ENCODE peak calls at places on chromosomes 12 and 14, in seven cellular contexts. O is colonic mucosa, Y is Peyer's patch, E is left ventricle myocardium inferior, X is GM23338, Z is stomach, D is HAP-1. S is an unnamed sample. For H3K4me1, the result is how much of the 10 kb centered on the place peaks cover.

GRCh38 chr12:56677680-56678079 is 10.4 kb downstream of the PTGES3 start:
- DNase-seq in E (no peak), O (no peak), D (peak), Y (no peak), Z (no peak), X (no peak), S (no peak)

GRCh38 chr14:97290977-97291376 is 493.8 kb downstream of the VRK1 start:
- DNase-seq in O (no peak), Y (no peak), Z (no peak), X (no peak), D (no peak), E (no peak), S (no peak)

GRCh38 chr14:64503184-64503433 is 529 bp downstream of the ZBTB25 start:
- DNase-seq in D (no peak), Z (no peak), X (peak), O (no peak), Y (no peak), E (no peak), S (no peak)

GRCh38 chr12:2314492-2314891 is 261.7 kb downstream of the CACNA1C start:
- DNase-seq in Y (no peak), E (no peak), X (no peak), Z (no peak), D (no peak), O (no peak), S (no peak)

GRCh38 chr12:94186461-94187237 is 38.3 kb downstream of the PLXNC1 start:
- DNase-seq in O (no peak), Z (no peak), E (peak), Y (no peak), X (peak), D (no peak), S (peak)

GRCh38 chr14:64675246-64675645 is 29.0 kb upstream of the PLEKHG3 start:
- DNase-seq in D (no peak), E (no peak), O (peak), Y (no peak), X (no peak), Z (no peak), S (no peak)

GRCh38 chr12:95204141-95204866 is 13.0 kb downstream of the FGD6 start:
- DNase-seq in O (peak), D (no peak), Y (no peak), Z (peak), X (peak), E (no peak), S (peak)

GRCh38 chr14:100778951-100779690 is 46.8 kb upstream of the MEG3 start:
- DNase-seq in E (no peak), D (peak), X (no peak), Z (peak), O (no peak), Y (no peak), S (no peak)

GRCh38 chr12:53231859-53232640 is at the start of gene RARG:
- DNase-seq in D (peak), Y (peak), X (peak), E (peak), O (peak), Z (peak), S (peak)

GRCh38 chr12:108021129-108021528 is 108.0 kb upstream of the WSCD2 start:
- DNase-seq in Y (no peak), Z (no peak), O (no peak), D (no peak), X (no peak), E (no peak), S (no peak)

GRCh38 chr14:57549165-57549564 is 55.5 kb upstream of the CCDC198 start:
- DNase-seq in Y (no peak), X (no peak), Z (no peak), O (no peak), D (no peak), E (no peak), S (no peak)

GRCh38 chr12:110373025-110373876 is 30.3 kb downstream of the ANAPC7 start:
- DNase-seq in Z (no peak), E (peak), X (no peak), Y (no peak), O (no peak), D (no peak), S (no peak)

GRCh38 chr12:110370732-110371141 is 32.8 kb downstream of the ANAPC7 start:
- DNase-seq in E (no peak), D (no peak), O (no peak), Y (no peak), Z (no peak), X (no peak), S (no peak)

GRCh38 chr12:110373962-110374611 is 29.4 kb downstream of the ANAPC7 start:
- DNase-seq in E (no peak), X (no peak), D (no peak), Z (no peak), O (no peak), Y (no peak), S (no peak)

GRCh38 chr12:110371408-110372055 is 32.0 kb downstream of the ANAPC7 start:
- DNase-seq in D (no peak), Z (no peak), Y (peak), X (no peak), E (no peak), O (no peak), S (no peak)

DNA sequence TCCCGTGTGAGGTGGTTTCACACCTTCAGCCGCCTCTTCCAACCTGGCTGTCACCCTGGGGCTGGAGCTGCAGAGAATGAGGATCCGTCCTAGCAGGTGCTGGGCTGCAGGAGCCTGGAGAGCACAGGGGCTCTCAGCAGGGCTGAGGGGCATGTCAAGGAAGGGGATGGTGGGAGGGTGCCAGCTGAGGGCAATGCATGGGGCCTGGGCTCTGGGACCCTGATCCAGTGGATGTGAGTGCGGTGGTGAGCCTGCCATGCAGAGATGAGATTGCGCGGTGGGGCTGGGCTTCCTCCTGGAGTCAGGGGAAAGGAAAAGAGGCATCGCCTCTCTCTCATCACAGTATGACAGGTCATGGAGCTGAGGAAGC is 31.5 kb downstream of the ANAPC7 start:
- DNase-seq in O (no peak), E (no peak), Y (no peak), D (no peak), Z (no peak), X (no peak), S (no peak)
- H3K4me1 ChIP-seq in O (under half), E (under half), Y (under half), D (under half), Z (under half), X (under half), S (under half)

GRCh38 chr14:21093769-21094681 is 4.4 kb downstream of the ZNF219 start:
- DNase-seq in D (peak), Z (no peak), O (peak), E (no peak), Y (no peak), X (peak), S (no peak)

GRCh38 chr14:21096889-21097615 is 1.4 kb downstream of the ZNF219 start:
- DNase-seq in Z (no peak), Y (no peak), D (no peak), E (no peak), O (no peak), X (peak), S (no peak)

GRCh38 chr14:21096438-21096837 is 2.0 kb downstream of the ZNF219 start:
- DNase-seq in Y (no peak), E (no peak), O (no peak), Z (no peak), D (no peak), X (no peak), S (no peak)

GRCh38 chr14:21097616-21098133 is 780 bp downstream of the ZNF219 start:
- DNase-seq in O (peak), X (peak), E (no peak), Z (no peak), D (peak), Y (peak), S (no peak)

DNA sequence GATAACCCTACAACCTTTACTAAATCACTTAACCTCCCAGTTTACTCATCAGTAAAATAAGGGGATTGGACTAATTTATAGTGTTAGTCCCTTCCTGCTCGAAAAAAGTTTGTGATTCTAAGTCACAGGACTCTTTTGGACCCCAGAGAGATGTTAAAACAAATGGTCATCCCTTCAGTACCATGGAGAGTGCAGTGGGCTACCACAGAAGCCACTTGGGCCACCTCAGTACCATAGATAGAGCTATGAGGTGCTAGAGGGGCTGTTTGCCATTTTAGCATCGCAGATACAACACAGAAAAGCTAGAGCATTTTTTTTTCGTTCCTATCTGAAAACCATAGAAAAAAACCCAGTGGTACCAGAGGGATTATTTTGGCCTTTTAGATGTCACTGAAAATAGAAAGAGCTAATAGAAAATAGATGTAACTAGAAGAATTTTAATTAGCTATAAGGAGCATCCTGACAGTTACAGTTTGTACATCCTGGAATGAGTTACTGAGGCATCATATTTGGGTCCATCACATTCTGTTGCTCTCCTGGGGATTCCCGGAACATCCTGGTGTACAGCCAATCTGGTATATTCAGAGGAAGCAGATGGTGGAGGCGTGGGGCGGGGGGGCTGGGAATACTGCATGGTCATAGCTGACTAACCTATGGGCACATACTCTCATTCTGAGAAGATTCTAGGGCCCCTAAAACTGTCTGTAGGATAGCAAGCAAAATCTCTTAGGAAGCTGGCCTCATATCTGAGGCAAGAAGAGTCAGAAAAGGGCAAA is 2.8 kb downstream of the ZNF219 start:
- DNase-seq in Z (no peak), D (no peak), O (no peak), X (peak), Y (no peak), E (no peak), S (no peak)
- H3K4me1 ChIP-seq in Z (half or more), D (under half), O (under half), X (under half), Y (under half), E (half or more), S (under half)

DNA sequence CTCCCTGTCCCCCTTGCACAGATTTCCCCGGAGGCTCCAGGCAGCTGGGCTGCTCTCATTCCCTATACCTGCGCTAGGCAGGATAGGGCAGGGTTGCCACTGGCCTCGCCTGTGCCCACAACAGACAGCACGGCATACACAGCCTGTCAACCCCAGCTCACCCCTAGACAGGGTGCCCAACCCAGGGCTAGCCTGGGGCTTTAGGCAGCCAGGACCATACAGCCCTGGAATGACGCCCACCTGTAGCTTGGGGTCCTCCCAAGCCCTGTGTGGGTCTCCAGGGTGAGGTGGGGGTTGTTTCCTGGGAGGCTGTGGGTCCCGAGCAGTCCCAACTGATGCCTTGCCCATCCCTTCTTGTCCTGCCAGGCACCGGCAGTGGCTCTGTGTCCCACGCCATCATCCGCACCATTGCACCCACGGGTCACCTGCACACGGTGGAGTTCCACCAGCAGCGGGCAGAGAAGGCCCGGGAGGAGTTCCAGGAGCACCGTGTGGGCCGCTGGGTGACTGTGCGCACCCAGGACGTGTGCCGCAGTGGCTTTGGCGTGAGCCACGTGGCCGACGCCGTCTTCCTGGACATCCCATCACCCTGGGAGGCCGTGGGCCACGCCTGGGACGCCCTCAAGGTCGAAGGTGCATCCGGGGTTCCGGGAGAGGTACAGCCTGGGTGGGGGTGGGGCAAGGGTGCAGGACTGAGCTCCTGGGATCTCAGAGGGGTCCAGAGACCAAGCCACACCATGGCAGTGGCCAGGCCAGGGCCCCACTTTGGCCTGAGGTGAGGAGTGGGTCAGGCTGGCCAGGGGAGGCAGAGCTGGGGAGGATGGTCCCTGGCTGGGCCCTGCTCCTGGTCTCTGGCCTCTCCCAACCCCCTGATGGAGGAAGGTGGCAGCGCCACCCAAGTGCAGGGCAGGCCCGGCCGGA is 3.5 kb downstream of the TRMT61A start:
- DNase-seq in D (no peak), X (no peak), Y (no peak), E (no peak), O (no peak), Z (no peak), S (no peak)
- H3K4me1 ChIP-seq in D (under half), X (under half), Y (under half), E (under half), O (under half), Z (half or more), S (under half)

DNA sequence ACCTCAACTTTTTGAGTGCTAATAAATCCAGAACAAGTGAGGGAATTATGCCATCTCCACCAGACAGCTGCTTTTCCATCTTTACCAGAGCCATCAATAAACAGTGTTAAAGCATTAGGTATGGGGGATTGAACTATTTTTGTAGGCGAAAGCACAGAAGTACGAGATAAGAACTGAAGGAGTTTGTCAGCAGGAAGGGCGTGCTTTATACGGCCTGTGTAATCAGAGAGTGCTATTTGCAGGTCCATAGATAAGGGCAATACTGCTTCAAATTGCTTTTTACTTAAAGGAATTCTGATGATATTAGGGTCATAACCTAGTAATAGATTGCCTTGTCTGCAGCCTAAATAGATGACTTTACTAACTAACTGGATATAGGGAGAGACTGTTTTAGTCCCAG is 20.3 kb upstream of the CLEC4E start:
- DNase-seq in E (no peak), X (no peak), Y (no peak), O (no peak), Z (no peak), D (no peak), S (no peak)
- H3K4me1 ChIP-seq in E (under half), X (under half), Y (under half), O (under half), Z (under half), D (under half), S (under half)

DNA sequence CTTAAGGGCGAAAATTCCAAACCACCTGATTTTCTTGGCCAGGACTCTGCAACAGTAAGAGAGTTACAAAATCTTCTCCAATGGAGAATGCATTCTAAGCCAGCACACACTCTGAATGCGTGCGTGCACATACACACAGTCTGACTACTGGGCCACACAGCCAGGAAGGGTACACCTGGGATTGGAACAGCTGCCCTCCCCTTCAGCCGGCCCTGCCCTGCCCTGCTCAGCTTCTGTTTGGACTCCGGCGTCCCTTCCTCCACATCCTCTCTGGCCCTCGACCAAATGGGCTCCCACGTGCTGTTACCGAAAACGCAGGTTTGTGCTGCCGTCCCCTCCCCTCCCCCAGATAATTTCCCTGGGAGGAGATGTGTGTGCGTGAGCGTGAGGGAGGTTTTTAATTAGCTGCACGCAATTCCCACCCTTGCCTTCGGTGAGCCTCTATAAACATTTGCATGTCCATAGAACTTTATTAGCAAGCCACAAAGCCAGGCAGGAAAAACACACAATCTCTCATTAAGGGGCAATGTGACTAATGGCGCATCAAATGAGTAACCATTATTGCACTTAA is 43.0 kb downstream of the CCNK start:
- DNase-seq in D (peak), E (peak), X (no peak), O (peak), Z (peak), Y (no peak), S (no peak)
- H3K4me1 ChIP-seq in D (under half), E (half or more), X (under half), O (under half), Z (half or more), Y (under half), S (under half)

DNA sequence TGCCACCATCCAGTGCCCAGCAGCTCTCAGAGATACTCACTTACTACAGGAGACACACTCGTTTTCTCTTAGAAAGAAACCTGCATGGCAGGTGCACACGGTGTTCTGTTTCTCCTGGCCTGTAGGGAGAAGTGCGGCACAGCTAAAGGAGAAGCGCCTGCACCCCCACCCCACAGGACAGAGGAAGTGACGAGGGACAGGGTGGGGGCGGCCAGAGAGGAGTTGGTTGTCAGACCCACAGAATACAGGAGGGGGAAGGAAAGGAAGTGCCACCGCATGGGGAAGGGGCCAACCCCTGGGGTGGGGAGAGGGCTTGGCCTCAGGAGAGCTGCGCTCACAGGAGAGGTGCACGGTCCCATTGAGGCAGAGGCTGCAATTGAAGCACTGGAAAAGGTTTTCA is 8.8 kb downstream of the TNFRSF1A start:
- DNase-seq in D (no peak), Y (peak), Z (no peak), E (no peak), X (no peak), O (no peak), S (no peak)
- H3K4me1 ChIP-seq in D (under half), Y (under half), Z (half or more), E (half or more), X (under half), O (under half), S (under half)

GRCh38 chr14:68279777-68280233 is 460.2 kb downstream of the RAD51B start:
- DNase-seq in D (no peak), O (no peak), Z (no peak), E (no peak), Y (peak), X (no peak), S (no peak)
- H3K4me1 ChIP-seq in D (under half), O (under half), Z (under half), E (under half), Y (under half), X (under half), S (under half)

GRCh38 chr12:50252977-50253376 is 30.3 kb downstream of the LIMA1 start:
- DNase-seq in D (no peak), Z (no peak), E (no peak), O (no peak), Y (no peak), X (no peak), S (no peak)
- H3K4me1 ChIP-seq in D (under half), Z (half or more), E (under half), O (under half), Y (under half), X (under half), S (half or more)

GRCh38 chr14:72479471-72479931 is 414.4 kb downstream of the DPF3 start:
- DNase-seq in D (peak), Z (no peak), O (no peak), X (no peak), Y (no peak), E (no peak), S (no peak)
- H3K4me1 ChIP-seq in D (under half), Z (under half), O (under half), X (under half), Y (under half), E (under half), S (under half)